ENCODE peak calls at places on chromosome 21, in eight cellular contexts. G is adrenal gland; B is fibroblast of mammary gland; M is Jurkat, Clone E6-1; E is fibroblast of the aortic adventitia; C is lung; F is AG10803; O is mammary epithelial cell. W is an unnamed sample.

GRCh38 chr21:20882462-20883415 is 115.5 kb upstream of the NCAM2 start:
- DNase-seq in C (no peak), M (peak; percentile 17), O (no peak), F (no peak), E (peak; percentile 22), B (peak; percentile 51), G (peak; percentile 25), W (peak; percentile 71)

GRCh38 chr21:34754690-34755647 is 86.2 kb downstream of the CLIC6 start:
- DNase-seq in E (no peak), M (no peak), O (no peak), B (no peak), F (no peak), G (no peak), C (no peak), W (no peak)

GRCh38 chr21:35512321-35512720 is 463.2 kb upstream of the RUNX1 start:
- DNase-seq in C (no peak), G (no peak), F (peak; percentile 73), B (peak; percentile 82), E (no peak), O (no peak), M (no peak), W (no peak)

GRCh38 chr21:34126691-34127090 is 53.3 kb downstream of the MRPS6 start:
- DNase-seq in F (peak; percentile 38), E (peak; percentile 71), B (peak; percentile 83), M (no peak), G (no peak), O (peak; percentile 84), C (no peak), W (no peak)

GRCh38 chr21:18350216-18350615 is 53.4 kb downstream of the TMPRSS15 start:
- DNase-seq in E (peak; percentile 15), C (no peak), B (peak; percentile 51), M (no peak), O (no peak), G (no peak), F (peak; percentile 0), W (peak; percentile 72)

GRCh38 chr21:21096956-21097355 is 98.7 kb downstream of the NCAM2 start:
- DNase-seq in C (no peak), O (no peak), F (no peak), G (no peak), E (no peak), M (no peak), B (no peak), W (peak; percentile 16)

GRCh38 chr21:31218830-31219608 is 125.0 kb downstream of the TIAM1 start:
- DNase-seq in C (peak; percentile 36), E (peak; percentile 87), M (no peak), O (peak; percentile 92), F (peak; percentile 61), G (no peak), B (peak; percentile 93), W (peak; percentile 28)

GRCh38 chr21:33127154-33127893 is 57.4 kb downstream of the OLIG1 start:
- DNase-seq in F (peak; percentile 48), M (no peak), G (peak; percentile 73), O (peak; percentile 44), E (peak; percentile 74), C (peak; percentile 73), B (peak; percentile 67), W (peak; percentile 75)

GRCh38 chr21:34635307-34635706 is 20.4 kb upstream of the RCAN1 start:
- DNase-seq in M (no peak), E (no peak), O (no peak), B (no peak), F (no peak), G (no peak), C (no peak), W (no peak)

GRCh38 chr21:33789697-33790096 is 125.9 kb downstream of the ATP5PO start:
- DNase-seq in B (peak; percentile 60), M (no peak), E (peak; percentile 67), O (no peak), C (no peak), G (no peak), F (peak; percentile 37), W (peak; percentile 80)

DNA sequence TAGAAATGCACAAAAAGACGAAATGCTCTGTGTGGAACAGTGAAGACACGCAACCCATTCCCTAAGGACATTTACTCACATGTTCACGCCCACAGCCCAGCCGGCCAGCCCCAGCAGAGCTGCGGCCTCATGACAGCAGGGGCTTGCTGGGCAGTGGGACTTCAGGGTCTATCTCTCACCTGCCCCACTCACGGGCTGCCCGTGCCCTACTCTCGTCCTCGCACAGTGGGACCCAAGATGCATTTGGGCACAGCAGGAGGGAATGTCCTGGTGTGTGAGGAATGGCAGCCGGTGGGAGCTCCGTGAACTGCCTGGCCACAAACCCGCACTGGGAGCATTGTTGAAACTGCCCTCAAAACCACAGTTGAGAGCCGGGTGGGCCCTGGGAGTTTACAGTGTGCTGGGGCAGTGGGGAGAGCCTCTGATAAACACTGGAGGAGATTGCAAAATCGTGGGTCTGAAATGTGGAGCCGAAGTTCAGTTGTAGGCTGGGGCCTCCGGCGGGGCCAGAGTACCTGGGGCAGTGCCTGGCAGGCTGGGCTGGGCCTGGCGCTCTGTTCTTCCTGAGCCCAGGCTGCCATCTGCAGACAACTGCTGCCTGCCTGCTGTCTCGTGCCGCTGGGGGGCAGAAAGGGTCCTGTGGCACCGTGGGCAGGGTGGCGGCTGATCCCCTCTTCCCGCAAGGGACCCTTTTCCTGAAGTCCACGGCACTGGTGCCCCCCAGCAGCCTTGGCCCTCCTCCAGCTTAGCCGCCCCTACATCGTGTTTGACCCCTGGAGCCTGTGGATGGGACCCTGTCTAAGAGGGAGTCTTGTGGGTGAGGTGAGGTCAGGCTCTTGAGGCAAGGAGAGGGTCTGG is 20.7 kb upstream of the POFUT2 start:
- DNase-seq in O (no peak), B (peak; percentile 93), F (peak; percentile 51), M (no peak), G (no peak), C (no peak), E (peak; percentile 58), W (peak; percentile 98)
- H3K4me3 ChIP-seq in O (no peak overlapping the region), B (no peak overlapping the region), F (no peak overlapping the region), M (peak overlapping the region; percentile 27), G (no peak overlapping the region), C (no peak overlapping the region), E (no peak overlapping the region), W (no peak overlapping the region)

GRCh38 chr21:39181205-39181818 is 1.9 kb downstream of the PSMG1 start:
- DNase-seq in E (no peak), C (no peak), G (no peak), M (no peak), B (no peak), O (no peak), F (peak; percentile 32), W (no peak)
- H3K4me3 ChIP-seq in E (peak overlapping the region; percentile 98), C (no peak overlapping the region), G (no peak overlapping the region), M (no peak overlapping the region), B (no peak overlapping the region), O (peak overlapping the region; percentile 67), F (peak overlapping the region; percentile 92), W (no peak overlapping the region)

GRCh38 chr21:16117331-16117730 is 387.5 kb downstream of the USP25 start:
- DNase-seq in B (peak; percentile 47), G (no peak), O (no peak), C (no peak), F (peak; percentile 25), E (no peak), M (no peak), W (peak; percentile 65)
- H3K4me3 ChIP-seq in B (no peak overlapping the region), G (no peak overlapping the region), O (no peak overlapping the region), C (no peak overlapping the region), F (peak overlapping the region; percentile 7), E (peak overlapping the region; percentile 34), M (no peak overlapping the region), W (peak overlapping the region; percentile 5)

GRCh38 chr21:22351076-22351475 is 1352.9 kb downstream of the NCAM2 start:
- DNase-seq in F (no peak), C (no peak), E (no peak), G (no peak), O (no peak), M (no peak), B (no peak), W (no peak)
- H3K4me3 ChIP-seq in F (no peak overlapping the region), C (no peak overlapping the region), E (no peak overlapping the region), G (no peak overlapping the region), O (no peak overlapping the region), M (no peak overlapping the region), B (no peak overlapping the region), W (no peak overlapping the region)

GRCh38 chr21:27688773-27689172 is 721.9 kb upstream of the ADAMTS5 start:
- DNase-seq in F (no peak), B (no peak), O (no peak), G (no peak), E (no peak), C (no peak), M (no peak), W (no peak)
- H3K4me3 ChIP-seq in F (no peak overlapping the region), B (no peak overlapping the region), O (no peak overlapping the region), G (no peak overlapping the region), E (no peak overlapping the region), C (no peak overlapping the region), M (no peak overlapping the region), W (no peak overlapping the region)

DNA sequence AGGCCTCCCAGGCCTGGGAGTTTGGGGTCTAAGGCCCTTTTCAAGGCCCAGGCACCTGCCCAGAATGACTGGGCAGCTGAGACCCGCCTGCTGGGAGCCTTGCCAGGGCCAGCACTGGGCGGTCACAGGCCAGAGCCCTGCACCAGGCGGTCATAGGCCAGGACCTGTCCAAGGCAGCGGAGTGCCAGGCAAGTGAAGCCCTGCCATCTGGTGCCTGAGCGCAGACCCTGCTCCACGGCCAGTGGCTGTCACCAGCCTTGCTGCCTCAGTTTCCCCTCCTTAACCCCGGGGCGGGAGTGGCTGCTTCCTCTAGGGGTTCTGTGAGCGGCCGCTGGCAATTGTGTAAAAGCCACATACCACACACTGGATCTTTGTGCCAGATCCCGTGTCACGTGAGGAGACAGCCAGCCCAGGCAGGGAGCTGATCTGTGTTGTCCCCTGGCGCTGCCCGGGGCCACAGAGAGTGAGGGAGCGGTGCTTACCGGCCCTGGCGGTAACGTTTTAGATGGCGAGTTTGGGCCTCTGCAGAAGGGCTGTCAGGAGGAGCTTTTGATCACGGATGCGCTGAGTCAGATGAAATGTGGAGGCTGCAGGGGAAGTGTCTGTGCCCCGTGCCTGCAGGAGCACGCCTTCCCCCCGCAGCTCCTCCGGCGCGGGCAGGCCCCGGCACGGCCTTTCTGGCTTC is 4.6 kb downstream of the COL18A1 start:
- DNase-seq in E (no peak), G (peak; percentile 43), O (peak; percentile 81), M (no peak), B (peak; percentile 64), C (no peak), F (no peak), W (no peak)
- H3K4me3 ChIP-seq in E (no peak overlapping the region), G (no peak overlapping the region), O (no peak overlapping the region), M (no peak overlapping the region), B (no peak overlapping the region), C (no peak overlapping the region), F (no peak overlapping the region), W (no peak overlapping the region)

DNA sequence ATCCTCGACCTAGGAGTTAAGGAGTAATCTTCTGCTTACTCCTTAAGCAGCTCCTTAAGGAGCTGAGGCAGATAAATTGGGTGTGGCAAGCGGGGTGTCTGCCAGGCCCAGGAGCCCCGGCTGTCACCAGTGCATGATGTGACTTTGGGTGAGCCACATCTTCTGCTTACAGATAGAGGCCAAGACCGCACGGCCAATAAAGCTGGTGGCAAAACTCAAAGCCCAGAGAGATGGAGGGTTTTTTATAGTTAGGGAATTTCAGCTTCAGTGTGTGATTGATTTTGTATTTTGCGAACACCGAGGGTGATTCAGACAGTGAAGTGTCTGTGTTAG is 9.8 kb downstream of the MX2 start:
- DNase-seq in C (no peak), E (no peak), F (no peak), G (no peak), M (no peak), O (no peak), B (no peak), W (no peak)
- H3K4me3 ChIP-seq in C (no peak overlapping the region), E (no peak overlapping the region), F (no peak overlapping the region), G (no peak overlapping the region), M (no peak overlapping the region), O (no peak overlapping the region), B (no peak overlapping the region), W (no peak overlapping the region)